ENCODE peak calls at places on chromosomes 4 and X, in five cellular contexts. K, L, D, T and G are unnamed samples.

GRCh38 chrX:133792198-133792953 is 193.0 kb downstream of the GPC3 start:
- DNase-seq in K (peak), L (peak), D (peak), T (peak), G (peak)

GRCh38 chrX:39716401-39716800 is 381.4 kb downstream of the BCOR start:
- DNase-seq in K (peak), L (no peak), D (no peak), T (no peak), G (no peak)

GRCh38 chr4:75745192-75745591 is 20.8 kb downstream of the USO1 start:
- DNase-seq in K (no peak), L (peak), D (no peak), T (no peak), G (no peak)

GRCh38 chrX:110732274-110732673 is 63.3 kb downstream of the CHRDL1 start:
- DNase-seq in K (no peak), L (no peak), D (no peak), T (no peak), G (peak)

GRCh38 chr4:13980317-13980716 is 352.8 kb upstream of the BOD1L1 start:
- DNase-seq in K (no peak), L (peak), D (no peak), T (no peak), G (no peak)

GRCh38 chr4:182367153-182367552 is 124.0 kb downstream of the TENM3 start:
- DNase-seq in K (no peak), L (peak), D (no peak), T (no peak), G (no peak)

GRCh38 chr4:176920694-176921093 is 128.0 kb upstream of the VEGFC start:
- DNase-seq in K (no peak), L (peak), D (no peak), T (no peak), G (no peak)

GRCh38 chr4:5891563-5892320 is 1.1 kb downstream of the CRMP1 start:
- DNase-seq in K (peak), L (no peak), D (no peak), T (no peak), G (no peak)

GRCh38 chrX:139930923-139931645 is 1.8 kb downstream of the ATP11C start:
- DNase-seq in K (peak), L (peak), D (peak), T (no peak), G (peak)

GRCh38 chrX:101357166-101357795 is 8.7 kb upstream of the TIMM8A start:
- DNase-seq in K (peak), L (no peak), D (peak), T (no peak), G (peak)

GRCh38 chr4:81632581-81633247 is 161.0 kb upstream of the RASGEF1B start:
- DNase-seq in K (no peak), L (peak), D (no peak), T (no peak), G (no peak)

GRCh38 chrX:44439242-44439641 is 95.8 kb upstream of the EFHC2 start:
- DNase-seq in K (no peak), L (no peak), D (no peak), T (no peak), G (no peak)

GRCh38 chrX:15751160-15751819 is 13.2 kb downstream of the CA5B start:
- DNase-seq in K (no peak), L (peak), D (no peak), T (no peak), G (no peak)

GRCh38 chrX:28843817-28844216 is 256.6 kb downstream of the IL1RAPL1 start:
- DNase-seq in K (no peak), L (no peak), D (no peak), T (no peak), G (peak)

GRCh38 chr4:128371004-128371777 is 83.6 kb upstream of the PGRMC2 start:
- DNase-seq in K (no peak), L (peak), D (no peak), T (no peak), G (no peak)

GRCh38 chr4:176641237-176641636 is 151.5 kb downstream of the VEGFC start:
- DNase-seq in K (no peak), L (peak), D (no peak), T (no peak), G (no peak)

GRCh38 chr4:5361968-5362367 is 310.7 kb downstream of the STK32B start:
- DNase-seq in K (peak), L (no peak), D (peak), T (no peak), G (no peak)

GRCh38 chr4:5444918-5445517 is 263.3 kb downstream of the EVC2 start:
- DNase-seq in K (no peak), L (no peak), D (no peak), T (no peak), G (peak)

GRCh38 chr4:94724016-94724415 is 33.7 kb upstream of the BMPR1B start:
- DNase-seq in K (no peak), L (no peak), D (no peak), T (no peak), G (no peak)

GRCh38 chr4:158858410-158859189 is 89.8 kb downstream of the FNIP2 start:
- DNase-seq in K (no peak), L (peak), D (no peak), T (no peak), G (no peak)

DNA sequence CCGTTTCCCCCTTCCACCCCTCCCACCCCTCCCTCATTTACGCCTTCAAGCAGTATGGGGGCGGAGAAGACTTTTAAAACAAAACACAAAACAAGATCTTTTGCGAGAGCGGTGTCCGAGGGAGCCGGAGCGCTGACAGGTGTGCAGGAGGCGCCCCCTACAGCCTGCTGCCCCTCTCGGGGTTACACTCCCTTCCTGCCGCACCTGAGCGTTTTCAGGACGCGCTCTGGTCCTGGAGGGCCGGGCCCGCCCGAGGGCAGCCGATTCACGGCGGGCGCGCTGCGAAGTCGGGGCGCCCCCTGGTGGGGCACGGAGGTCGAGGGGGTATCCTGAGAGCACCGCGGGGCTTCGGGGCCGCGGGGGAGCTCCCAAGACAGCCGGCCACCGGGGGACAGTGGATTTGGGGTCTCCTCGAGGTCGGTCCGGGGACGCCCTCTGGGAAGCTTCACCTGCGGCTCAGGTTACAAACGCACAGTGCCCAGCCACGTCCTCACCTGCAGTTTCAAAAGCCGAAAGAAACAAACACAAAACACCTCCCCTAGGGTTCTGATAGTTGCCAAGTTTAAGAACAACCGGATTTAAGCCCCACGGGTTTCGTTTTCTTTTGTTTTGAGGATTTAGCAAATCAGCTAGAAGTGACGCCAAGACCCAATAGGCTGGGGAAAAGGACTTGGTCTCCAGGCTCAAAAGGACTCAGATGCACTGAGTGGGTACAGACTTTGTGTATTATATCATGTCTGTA is 8.0 kb upstream of the NEUROG2 start:
- DNase-seq in K (peak), L (no peak), D (peak), T (no peak), G (peak)
- H3K4me3 ChIP-seq in K (peak), L (no peak), D (peak), T (peak), G (peak)

GRCh38 chr4:184374006-184374405 is 100.3 kb downstream of the IRF2 start:
- DNase-seq in K (no peak), L (no peak), D (no peak), T (no peak), G (no peak)
- TF ChIP-seq CTCF in K (no peak), L (no peak), D (no peak), T (no peak), G (no peak)

DNA sequence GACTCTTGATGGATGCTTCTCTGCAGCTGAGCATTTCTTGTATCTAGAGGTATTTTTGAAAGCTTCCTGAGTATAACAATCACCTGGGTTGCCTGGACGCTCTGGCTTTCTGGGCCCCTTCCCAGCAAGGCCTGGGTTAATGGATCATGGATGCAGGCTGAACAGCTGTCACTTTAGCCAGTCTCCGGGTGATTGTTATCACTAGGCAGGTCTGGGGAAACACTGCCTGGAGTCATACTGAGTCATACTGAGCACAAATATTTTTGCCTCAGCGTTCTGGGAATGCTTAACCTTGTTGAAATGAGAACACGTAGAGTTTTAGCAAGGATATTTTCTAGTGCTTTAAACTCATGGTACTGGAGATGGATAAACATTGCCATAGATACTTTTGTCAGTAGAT is 102.6 kb downstream of the PHEX start:
- DNase-seq in K (no peak), L (peak), D (no peak), T (no peak), G (no peak)
- H3K9ac ChIP-seq in K (no peak), L (no peak), D (no peak), T (no peak), G (no peak)

GRCh38 chr4:186566068-186566467 is 10.7 kb upstream of the MTNR1A start:
- DNase-seq in K (no peak), L (no peak), D (no peak), T (no peak), G (no peak)

GRCh38 chr4:186569533-186570192 is 14.3 kb upstream of the MTNR1A start:
- DNase-seq in K (no peak), L (no peak), D (no peak), T (no peak), G (no peak)

DNA sequence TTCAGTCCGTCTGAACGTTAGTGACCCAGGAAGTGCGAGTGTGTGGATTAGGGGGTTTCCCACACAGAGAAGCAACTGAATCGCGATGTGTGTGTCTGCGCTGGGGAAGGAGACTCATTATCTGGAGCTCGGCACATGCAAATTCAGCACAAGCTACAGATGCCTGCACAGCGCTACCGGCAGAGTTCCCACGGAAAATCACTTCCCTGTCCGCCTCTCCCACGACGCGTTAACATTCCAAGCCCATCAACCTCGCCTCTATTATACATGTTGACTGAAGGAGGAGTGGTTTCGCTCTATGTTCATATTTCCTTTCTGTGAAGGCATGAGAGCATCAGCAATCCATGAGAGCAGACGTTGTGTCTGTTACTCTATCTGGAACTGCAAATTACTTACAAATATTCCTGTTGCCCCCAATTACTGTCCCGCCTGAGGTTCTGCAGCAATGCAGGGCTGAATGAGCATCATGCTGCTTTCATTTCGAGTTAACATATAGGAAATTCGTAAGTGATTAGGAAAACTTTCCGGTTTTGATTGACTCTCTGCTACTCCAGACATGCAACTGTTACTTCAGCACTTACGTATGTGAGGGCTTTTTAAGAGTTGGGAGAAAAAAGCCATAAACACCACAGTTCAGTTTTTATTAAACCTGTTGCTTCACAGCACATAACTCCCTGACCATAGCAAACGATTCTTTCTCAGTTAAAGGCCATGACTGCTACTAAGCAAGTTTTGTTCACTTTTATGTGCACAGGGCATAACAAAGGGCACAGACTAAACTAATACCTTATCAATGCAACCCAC is 15.0 kb upstream of the MTNR1A start:
- DNase-seq in K (peak), L (peak), D (no peak), T (no peak), G (no peak)
- H3K4me3 ChIP-seq in K (no peak), L (no peak), D (no peak), T (no peak), G (no peak)

DNA sequence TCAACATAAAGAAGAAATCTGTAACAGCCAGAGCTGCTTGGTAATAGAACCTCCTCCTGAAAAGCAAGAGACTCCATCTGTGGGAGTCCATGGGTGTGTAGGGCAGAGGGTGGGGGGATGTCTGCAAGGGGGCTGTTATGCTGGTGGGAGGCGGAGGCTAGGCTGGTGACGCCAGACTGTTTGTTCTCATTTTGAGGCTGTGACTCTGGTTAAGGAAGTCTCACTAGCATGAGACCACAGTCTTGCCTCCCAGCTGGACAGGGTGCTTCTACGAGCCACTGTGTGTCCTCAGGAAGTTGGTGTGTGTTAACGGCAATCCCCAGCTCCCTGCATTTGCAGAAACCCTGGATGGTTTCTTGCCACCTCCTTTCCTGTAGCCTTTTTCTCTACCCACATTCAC is 79.8 kb downstream of the NSUN7 start:
- DNase-seq in K (no peak), L (no peak), D (no peak), T (no peak), G (no peak)
- TF ChIP-seq CTCF in K (no peak), L (no peak), D (no peak), T (no peak), G (no peak)